ENCODE peak calls at places on chromosomes 5 and 9, in ten cellular contexts. O is ELR; B is erythroblast; L is smooth muscle cell of the brain vasculature; I is nephron progenitor cell; M is adipocyte; R is stimulated activated CD8-positive, alpha-beta memory T cell treated with anti-CD3 and anti-CD28 coated beads, Interleukin-15, amount 100 ng/mL, for 4 hours; F is kidney glomerular epithelial cell; T is GM13977; Y is stimulated activated naive CD8-positive, alpha-beta T cell treated with anti-CD3 and anti-CD28 coated beads, Interleukin-15, Interleukin-2, amounts not matched to agents 100 U/mL and 50 U/mL, for 24 hours. V is an unnamed sample.

GRCh38 chr5:27158775-27159174 is 120.4 kb upstream of the CDH9 start:
- DNase-seq in R (no peak), I (no peak), M (no peak), B (no peak), T (no peak), O (no peak), F (no peak), L (no peak), Y (no peak), V (no peak)

GRCh38 chr9:68668127-68668526 is 36.9 kb upstream of the PIP5K1B start:
- DNase-seq in I (no peak), F (peak; percentile 1), M (no peak), B (no peak), O (no peak), R (no peak), T (no peak), Y (no peak), L (no peak), V (no peak)

GRCh38 chr5:371811-372555 is 50.5 kb downstream of the AHRR start:
- DNase-seq in I (no peak), R (no peak), L (no peak), O (peak; percentile 52), T (no peak), F (no peak), M (no peak), Y (peak; percentile 23), B (no peak), V (no peak)

GRCh38 chr9:9108641-9109040 is 1309.1 kb upstream of the DMAC1 start:
- DNase-seq in Y (no peak), F (no peak), I (no peak), T (no peak), L (no peak), O (no peak), M (no peak), B (no peak), R (no peak), V (peak; percentile 25)

GRCh38 chr5:175658299-175659145 is 651 bp downstream of the HRH2 start:
- DNase-seq in T (no peak), B (no peak), O (no peak), M (no peak), F (no peak), L (no peak), I (peak; percentile 55), R (no peak), Y (peak; percentile 57), V (no peak)

GRCh38 chr5:180313677-180314076 is 21.8 kb upstream of the MAPK9 start:
- DNase-seq in L (no peak), I (no peak), R (no peak), M (peak; percentile 91), Y (peak; percentile 55), B (peak; percentile 91), T (peak; percentile 89), O (no peak), F (peak; percentile 74), V (no peak)

GRCh38 chr5:86971034-86971511 is 296.6 kb upstream of the RASA1 start:
- DNase-seq in Y (no peak), I (no peak), O (peak; percentile 60), F (no peak), M (peak; percentile 24), B (no peak), L (no peak), R (no peak), T (peak; percentile 2), V (no peak)

GRCh38 chr9:116450378-116451139 is 236.5 kb upstream of the TRIM32 start:
- DNase-seq in B (no peak), M (peak; percentile 90), T (peak; percentile 17), F (peak; percentile 99), L (peak; percentile 75), R (no peak), I (no peak), Y (no peak), O (peak; percentile 11), V (no peak)

GRCh38 chr5:177434942-177435738 is 8.7 kb downstream of the GRK6 start:
- DNase-seq in T (no peak), Y (no peak), M (no peak), B (no peak), I (no peak), O (no peak), L (no peak), R (no peak), F (no peak), V (no peak)

GRCh38 chr9:121156263-121156731 is 45.4 kb downstream of the RAB14 start:
- DNase-seq in B (no peak), O (peak; percentile 58), F (peak; percentile 19), R (no peak), T (peak; percentile 71), Y (no peak), M (peak; percentile 69), L (peak; percentile 10), I (no peak), V (no peak)

GRCh38 chr9:8419871-8420270 is 620.3 kb upstream of the DMAC1 start:
- DNase-seq in B (no peak), Y (no peak), L (no peak), I (no peak), O (no peak), M (no peak), R (no peak), T (no peak), F (no peak), V (no peak)

GRCh38 chr5:5065472-5065871 is 74.7 kb upstream of the ADAMTS16 start:
- DNase-seq in O (no peak), B (no peak), F (no peak), Y (no peak), M (no peak), T (no peak), I (no peak), L (no peak), R (no peak), V (no peak)

GRCh38 chr5:135715267-135716050 is 119.0 kb upstream of the SLC25A48 start:
- DNase-seq in R (no peak), T (no peak), M (no peak), O (no peak), B (no peak), L (no peak), Y (no peak), I (no peak), F (no peak), V (no peak)

GRCh38 chr9:71764438-71764837 is 3.9 kb downstream of the CEMIP2 start:
- DNase-seq in L (no peak), F (no peak), I (no peak), O (no peak), R (no peak), M (no peak), T (no peak), Y (no peak), B (no peak), V (no peak)

GRCh38 chr5:109759304-109759703 is 69.6 kb downstream of the MAN2A1 start:
- DNase-seq in R (no peak), B (no peak), L (no peak), I (no peak), Y (no peak), F (peak; percentile 18), T (no peak), M (no peak), O (peak; percentile 68), V (no peak)

GRCh38 chr5:160162910-160163309 is 43.7 kb upstream of the PWWP2A start:
- DNase-seq in B (no peak), T (no peak), R (no peak), M (no peak), O (no peak), Y (no peak), F (no peak), L (no peak), I (no peak), V (no peak)

GRCh38 chr9:116390306-116391228 is 237.0 kb downstream of the PAPPA start:
- DNase-seq in T (no peak), I (no peak), Y (no peak), R (no peak), B (no peak), L (no peak), O (no peak), M (no peak), F (no peak), V (no peak)

GRCh38 chr5:149002053-149002452 is 60.8 kb downstream of the SH3TC2 start:
- DNase-seq in Y (no peak), F (peak; percentile 100), B (no peak), I (peak; percentile 51), R (no peak), T (no peak), O (peak; percentile 100), L (peak; percentile 95), M (peak; percentile 95), V (peak; percentile 38)

GRCh38 chr5:147393866-147394265 is 116.0 kb downstream of the DPYSL3 start:
- DNase-seq in Y (no peak), M (no peak), T (no peak), B (peak; percentile 2), F (no peak), R (no peak), O (no peak), I (peak; percentile 25), L (no peak), V (no peak)

GRCh38 chr5:172173771-172174170 is 14.3 kb downstream of the STK10 start:
- DNase-seq in Y (peak; percentile 85), T (no peak), I (no peak), R (peak; percentile 50), L (no peak), B (no peak), M (peak; percentile 28), O (peak; percentile 98), F (no peak), V (no peak)

V was measured in iPS DF 19.7.